ENCODE peak calls at places on chromosome 13, in four cellular contexts. D is fibroblast of lung, C is H9, V is PC-3. P is an unnamed sample.

GRCh38 chr13:99231726-99232125 is 26.5 kb downstream of the GPR18 start:
- DNase-seq in D (no peak), C (no peak), V (no peak), P (no peak)

GRCh38 chr13:88005188-88005587 is 334.0 kb downstream of the SLITRK5 start:
- DNase-seq in D (no peak), C (no peak), V (peak), P (no peak)

GRCh38 chr13:42041017-42041683 is 7.3 kb upstream of the DGKH start:
- DNase-seq in D (peak), C (peak), V (peak), P (peak)

GRCh38 chr13:50450279-50450678 is 393.2 kb downstream of the DLEU7 start:
- DNase-seq in D (no peak), C (no peak), V (no peak), P (no peak)

GRCh38 chr13:51764184-51765141 is 39.5 kb downstream of the DHRS12 start:
- DNase-seq in D (peak), C (no peak), V (peak), P (peak)

GRCh38 chr13:82717249-82717648 is 1165.0 kb downstream of the SLITRK1 start:
- DNase-seq in D (peak), C (no peak), V (peak), P (peak)

GRCh38 chr13:99981115-99982020 is at the start of gene ZIC2:
- DNase-seq in D (peak), C (peak), V (peak), P (peak)

GRCh38 chr13:113774177-113775107 is 15.4 kb downstream of the TMEM255B start:
- DNase-seq in D (peak), C (no peak), V (peak), P (peak)

GRCh38 chr13:21971662-21972635 is 301.1 kb downstream of the FGF9 start:
- DNase-seq in D (no peak), C (no peak), V (no peak), P (no peak)

GRCh38 chr13:27869436-27870090 is 50.2 kb upstream of the PDX1 start:
- DNase-seq in D (no peak), C (no peak), V (no peak), P (no peak)

GRCh38 chr13:59354665-59355064 is 809.1 kb downstream of the DIAPH3 start:
- DNase-seq in D (no peak), C (no peak), V (no peak), P (no peak)

GRCh38 chr13:41809962-41810361 is 150.9 kb downstream of the VWA8 start:
- DNase-seq in D (no peak), C (no peak), V (no peak), P (no peak)

GRCh38 chr13:38657191-38657590 is 29.7 kb upstream of the FREM2 start:
- DNase-seq in D (peak), C (no peak), V (peak), P (peak)

GRCh38 chr13:61546911-61547310 is 131.3 kb upstream of the PCDH20 start:
- DNase-seq in D (no peak), C (no peak), V (no peak), P (no peak)

GRCh38 chr13:63041640-63042414 is 1626.2 kb upstream of the PCDH20 start:
- DNase-seq in D (peak), C (no peak), V (peak), P (no peak)

GRCh38 chr13:32381539-32381938 is 46.4 kb downstream of the N4BP2L1 start:
- DNase-seq in D (peak), C (peak), V (peak), P (peak)

GRCh38 chr13:87884874-87885273 is 213.7 kb downstream of the SLITRK5 start:
- DNase-seq in D (peak), C (peak), V (peak), P (peak)

GRCh38 chr13:75876371-75877050 is 240.4 kb downstream of the LMO7 start:
- DNase-seq in D (peak), C (peak), V (peak), P (peak)

GRCh38 chr13:109729031-109729870 is 57.1 kb downstream of the IRS2 start:
- DNase-seq in D (peak), C (no peak), V (no peak), P (peak)
- H3K4me2 ChIP-seq in D (no peak), C (no peak), V (no peak), P (peak)

DNA sequence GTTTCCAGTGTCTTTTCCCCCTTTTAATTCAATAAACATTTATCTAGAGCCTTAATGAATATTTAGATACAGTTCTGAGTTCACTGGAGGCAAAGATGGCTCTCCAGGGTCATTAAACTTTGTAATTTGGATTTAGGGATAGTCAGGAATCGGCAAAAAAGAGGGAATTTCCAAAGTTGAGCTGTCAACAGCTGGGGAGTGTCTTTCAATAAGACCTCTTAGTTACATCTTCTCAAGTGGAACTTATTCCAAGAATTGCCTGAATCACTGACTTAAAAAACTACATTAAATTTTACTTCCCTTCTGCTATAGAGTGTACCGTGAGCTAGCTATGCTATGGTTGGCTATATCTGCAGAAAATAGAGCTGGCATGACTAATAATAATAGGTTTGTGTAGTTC is 2.0 kb downstream of the LRCH1 start:
- DNase-seq in D (peak), C (no peak), V (no peak), P (no peak)
- H3K4me2 ChIP-seq in D (peak), C (peak), V (peak), P (peak)

DNA sequence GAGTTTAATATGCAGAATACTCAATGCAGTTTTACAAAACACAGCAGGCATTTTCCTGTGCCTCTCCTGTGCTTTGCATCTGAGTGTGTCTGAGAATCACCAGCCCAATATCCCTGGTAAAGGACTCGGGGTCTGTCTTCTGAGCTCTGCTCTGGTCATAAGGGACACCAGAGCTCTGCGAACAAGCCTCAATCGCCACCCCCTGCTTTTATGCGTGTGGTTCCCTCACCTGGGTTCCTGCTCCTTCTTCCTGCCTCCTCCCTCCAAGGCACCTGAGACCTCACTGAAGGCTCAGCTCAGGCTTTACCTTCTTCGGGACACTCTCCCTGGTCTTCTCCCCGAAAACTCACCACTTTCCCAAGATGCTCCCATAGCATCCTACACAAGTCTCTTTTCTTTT is 84.5 kb downstream of the EFNB2 start:
- DNase-seq in D (no peak), C (no peak), V (no peak), P (no peak)
- H3K4me2 ChIP-seq in D (no peak), C (no peak), V (no peak), P (no peak)

DNA sequence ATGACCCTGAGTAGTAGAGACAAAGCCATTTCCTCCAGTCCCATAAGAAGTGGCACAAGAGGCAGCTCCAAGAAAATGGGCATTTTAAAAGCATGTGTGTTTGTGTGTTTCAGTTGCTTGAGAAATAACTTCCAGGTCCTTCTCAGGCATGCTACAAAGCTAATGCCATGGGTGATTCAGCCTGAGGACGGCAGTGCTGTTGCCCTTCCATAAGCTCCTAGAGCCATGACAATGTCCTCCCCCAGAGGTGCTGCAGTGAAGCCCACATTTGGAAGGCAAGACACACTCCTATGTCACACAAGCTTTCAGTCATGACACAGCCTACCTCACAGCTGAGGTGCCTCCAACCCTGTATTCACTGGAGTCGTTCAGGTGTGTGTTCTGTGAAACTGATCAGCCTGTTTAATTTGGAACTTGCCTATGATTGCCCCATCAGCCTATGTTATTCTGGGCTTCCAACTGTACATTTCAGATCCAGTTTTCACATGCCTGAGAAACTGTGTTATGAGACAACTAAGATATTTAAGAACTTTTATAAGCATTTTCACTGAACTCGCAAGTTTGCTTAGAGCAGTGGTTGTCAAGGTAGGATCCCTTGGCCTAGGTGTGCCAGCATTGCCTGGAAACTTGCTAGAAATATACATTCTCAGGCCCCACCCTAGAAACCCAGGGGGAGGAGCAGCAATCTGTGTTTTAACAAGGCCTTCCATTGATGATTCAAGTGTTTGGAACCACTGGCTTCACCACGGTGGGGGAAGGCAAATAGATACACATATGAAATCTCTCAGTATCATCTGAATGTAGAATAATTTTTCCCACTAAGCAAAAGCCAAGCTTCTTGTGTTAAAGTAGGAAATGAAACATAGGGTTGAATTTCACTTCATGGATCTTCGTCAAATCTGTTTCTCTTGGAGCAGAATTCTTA is 213.4 kb downstream of the FOXO1 start:
- DNase-seq in D (peak), C (no peak), V (peak), P (peak)
- H3K4me2 ChIP-seq in D (no peak), C (no peak), V (peak), P (peak)

GRCh38 chr13:74206855-74207254 is 72.7 kb upstream of the KLF12 start:
- DNase-seq in D (no peak), C (no peak), V (no peak), P (no peak)
- H3K4me2 ChIP-seq in D (no peak), C (no peak), V (no peak), P (peak)

GRCh38 chr13:35554972-35555623 is 78.6 kb upstream of the MAB21L1 start:
- DNase-seq in D (peak), C (no peak), V (peak), P (no peak)

GRCh38 chr13:35552172-35552844 is 75.8 kb upstream of the MAB21L1 start:
- DNase-seq in D (peak), C (no peak), V (peak), P (peak)

GRCh38 chr13:35548790-35549189 is 72.3 kb upstream of the MAB21L1 start:
- DNase-seq in D (no peak), C (no peak), V (no peak), P (no peak)

DNA sequence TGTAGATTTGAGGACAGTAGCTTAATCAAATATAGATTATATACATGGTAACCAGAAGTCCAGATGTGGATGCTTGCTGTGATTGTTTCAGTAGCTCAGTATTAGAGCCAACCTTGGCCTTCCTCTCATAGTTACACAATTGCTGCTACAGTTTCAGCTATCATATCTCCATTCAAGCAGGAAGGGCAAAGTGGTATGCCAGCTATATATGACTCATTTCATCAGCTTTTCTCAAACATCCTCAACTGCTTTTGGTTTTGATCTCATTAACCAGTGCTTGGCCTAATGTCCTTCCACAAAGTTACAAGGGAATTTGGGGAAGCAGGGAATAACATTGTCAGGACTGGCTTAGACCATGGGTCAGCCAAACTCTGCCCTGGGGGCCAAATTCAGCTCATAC is 73.0 kb upstream of the MAB21L1 start:
- DNase-seq in D (peak), C (no peak), V (peak), P (peak)
- H3K4me2 ChIP-seq in D (no peak), C (no peak), V (peak), P (no peak)

DNA sequence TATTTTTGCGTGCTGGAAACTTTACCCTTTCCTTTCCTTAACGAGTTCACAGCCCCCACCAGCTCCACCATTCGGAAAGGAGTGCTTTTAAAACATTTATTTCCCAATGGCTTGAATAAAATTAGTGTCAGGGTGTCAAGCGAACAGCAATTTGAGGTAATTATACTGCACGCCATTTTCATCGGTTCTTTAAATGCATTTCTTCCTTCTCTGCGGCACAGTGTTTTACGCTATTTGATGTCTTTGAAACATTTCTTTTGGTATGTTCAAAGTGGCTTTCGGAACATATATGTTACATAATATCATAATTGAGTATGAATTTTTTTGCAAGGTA is 319 bp upstream of the SLITRK1 start:
- DNase-seq in D (no peak), C (no peak), V (no peak), P (no peak)
- H3K4me2 ChIP-seq in D (no peak), C (peak), V (no peak), P (peak)